ENCODE peak calls at places on chromosomes 11 and 22, in five cellular contexts. Z is HepG2, O is HCT116, Q is K562, K is GM12878. R is an unnamed sample.

GRCh38 chr11:73402834-73403185 is 26.6 kb downstream of the RELT start:
- DNase-seq in Q (no peak), K (no peak), O (no peak), Z (no peak), R (peak)

GRCh38 chr22:21951931-21952465 is 650 bp downstream of the PPM1F start:
- DNase-seq in O (no peak), K (no peak), Q (no peak), Z (no peak), R (peak)

GRCh38 chr11:27464155-27464759 is 8.3 kb downstream of the LGR4 start:
- DNase-seq in O (no peak), Z (no peak), K (no peak), Q (no peak), R (peak)

GRCh38 chr11:90747057-90747456 is 524.2 kb upstream of the CHORDC1 start:
- DNase-seq in O (no peak), Z (no peak), Q (no peak), K (no peak), R (no peak)

GRCh38 chr11:73143126-73143838 is 1.2 kb upstream of the FCHSD2 start:
- DNase-seq in Q (peak), O (no peak), K (no peak), Z (peak), R (no peak)

GRCh38 chr11:123543796-123544195 is 110.6 kb downstream of the SCN3B start:
- DNase-seq in Q (no peak), K (no peak), Z (no peak), O (peak), R (no peak)

GRCh38 chr11:1031121-1031899 is 5.2 kb downstream of the MUC6 start:
- DNase-seq in Q (no peak), K (no peak), O (no peak), Z (no peak), R (no peak)

GRCh38 chr22:44129614-44129976 is 51.1 kb upstream of the PARVG start:
- DNase-seq in Z (no peak), K (no peak), Q (peak), O (no peak), R (no peak)

DNA sequence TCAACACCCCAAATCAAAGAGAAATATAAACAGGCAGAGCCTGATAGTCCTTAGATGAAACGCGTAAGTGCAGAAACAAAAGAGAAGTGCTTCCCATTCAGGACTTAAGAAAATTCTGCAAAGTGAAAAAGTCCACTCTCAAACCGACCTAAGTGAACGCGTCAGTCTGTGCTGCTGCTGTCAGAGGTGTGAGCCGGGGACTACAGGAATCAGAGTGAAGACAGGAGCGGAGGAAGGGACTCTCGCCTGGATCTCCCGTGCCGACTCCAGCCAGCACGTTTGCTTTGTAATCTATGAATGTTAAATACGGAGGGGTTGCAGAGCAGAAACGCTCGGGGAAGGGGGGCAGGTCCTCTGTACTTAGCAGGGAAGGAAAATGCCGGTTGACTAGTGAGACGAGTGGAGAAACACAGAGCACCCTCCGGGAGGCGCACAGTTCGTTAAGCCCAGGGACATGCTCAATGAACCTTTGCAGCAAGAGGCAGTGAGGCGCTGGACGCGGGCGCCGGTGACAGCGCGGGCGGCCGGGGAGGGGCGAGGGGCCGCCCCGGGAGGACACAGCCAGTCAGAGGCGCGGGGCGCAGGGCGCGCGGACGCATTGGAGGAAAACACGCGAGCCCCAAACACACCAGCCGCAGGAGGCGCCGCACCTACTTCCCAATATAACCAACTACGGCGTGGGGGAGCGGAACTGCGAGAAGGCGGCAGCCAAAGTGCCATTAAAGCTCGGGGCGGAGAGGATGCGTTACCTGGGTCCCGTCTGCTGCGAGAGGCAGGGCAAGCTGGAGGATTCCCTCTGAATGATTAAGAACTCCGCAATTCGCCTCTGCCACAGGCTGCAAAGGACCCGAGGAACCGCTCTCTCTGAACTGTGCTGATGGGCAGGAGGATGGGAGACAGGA is at the start of gene CNTN5:
- DNase-seq in O (no peak), K (no peak), Q (peak), Z (peak), R (peak)
- TF ChIP-seq JUND in O (no peak), K (no peak), Q (no peak), Z (no peak), R (no peak)

GRCh38 chr11:128367573-128367972 is 219.8 kb downstream of the ETS1 start:
- DNase-seq in O (no peak), Z (no peak), Q (no peak), K (peak), R (peak)
- TF ChIP-seq JUND in O (no peak), Z (no peak), Q (no peak), K (no peak), R (no peak)

DNA sequence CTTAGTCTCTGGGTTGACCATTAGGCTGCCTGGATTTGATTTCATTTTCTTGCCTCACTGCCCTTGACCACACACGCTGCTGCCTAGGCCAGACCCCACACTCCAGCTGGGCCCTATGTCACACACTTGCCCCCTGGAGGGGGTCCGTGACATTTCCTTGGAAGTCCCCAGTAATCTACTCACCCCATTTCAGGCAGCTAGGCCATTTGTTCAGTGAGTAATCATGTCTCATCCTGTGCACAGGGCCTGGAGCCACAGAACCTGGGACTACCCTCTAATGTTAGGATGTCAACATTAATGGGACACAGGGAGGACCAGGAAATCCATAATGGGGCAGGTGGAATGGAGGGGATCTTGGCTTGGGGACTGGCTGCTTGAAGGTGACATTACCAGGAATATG is 81.8 kb upstream of the SPON1 start:
- DNase-seq in Z (no peak), Q (no peak), K (no peak), O (no peak), R (no peak)
- TF ChIP-seq JUND in Z (no peak), Q (no peak), K (no peak), O (no peak), R (no peak)

GRCh38 chr11:125627236-125627910 is 2.4 kb downstream of the CHEK1 start:
- DNase-seq in K (no peak), Z (no peak), Q (no peak), O (no peak), R (no peak)

GRCh38 chr11:125625594-125626380 is 824 bp downstream of the CHEK1 start:
- DNase-seq in K (peak), Q (peak), Z (peak), O (peak), R (peak)

GRCh38 chr11:125624756-125625213 is at the start of gene CHEK1:
- DNase-seq in Q (no peak), O (no peak), Z (no peak), K (no peak), R (no peak)

GRCh38 chr11:125625225-125625593 is 246 bp downstream of the CHEK1 start:
- DNase-seq in Z (no peak), O (no peak), Q (no peak), K (no peak), R (no peak)

GRCh38 chr11:125626381-125626950 is 1.5 kb downstream of the CHEK1 start:
- DNase-seq in Z (peak), Q (no peak), K (peak), O (no peak), R (no peak)
- TF ChIP-seq JUND in Z (no peak), Q (no peak), K (no peak), O (no peak), R (no peak)

GRCh38 chr11:97610000-97610399 is 1220.2 kb downstream of the JRKL start:
- DNase-seq in O (no peak), Q (no peak), Z (no peak), K (no peak), R (no peak)
- TF ChIP-seq JUND in O (no peak), Q (no peak), Z (no peak), K (no peak), R (no peak)

GRCh38 chr22:30945653-30946052 is 22.9 kb downstream of the MORC2 start:
- DNase-seq in Z (no peak), K (no peak), O (no peak), Q (no peak), R (no peak)
- TF ChIP-seq JUND in Z (no peak), K (no peak), O (no peak), Q (no peak), R (no peak)